ENCODE peak calls at places on chromosome 5, in seven cellular contexts. Q is uterus, M is body of pancreas, H is endothelial cell of umbilical vein, L is IMR-90, X is A549, A is spleen. V is an unnamed sample.

GRCh38 chr5:14588758-14589543 is 7.4 kb downstream of the OTULINL start:
- DNase-seq in Q (no peak), M (peak; percentile 42), H (no peak), L (no peak), X (no peak), A (no peak), V (no peak)

GRCh38 chr5:31671339-31671741 is 32.4 kb downstream of the PDZD2 start:
- DNase-seq in Q (no peak), M (no peak), H (no peak), L (no peak), X (no peak), A (no peak), V (no peak)

GRCh38 chr5:31921852-31922305 is 252.2 kb downstream of the GOLPH3 start:
- DNase-seq in Q (no peak), M (no peak), H (no peak), L (peak; percentile 49), X (no peak), A (no peak), V (no peak)

GRCh38 chr5:116437922-116438578 is 136.6 kb downstream of the SEMA6A start:
- DNase-seq in Q (no peak), M (no peak), H (no peak), L (no peak), X (no peak), A (no peak), V (no peak)

GRCh38 chr5:134171972-134172371 is 4.8 kb downstream of the SKP1 start:
- DNase-seq in Q (no peak), M (no peak), H (no peak), L (no peak), X (no peak), A (no peak), V (no peak)

GRCh38 chr5:91487420-91487819 is 104.3 kb upstream of the ARRDC3 start:
- DNase-seq in Q (no peak), M (no peak), H (no peak), L (no peak), X (no peak), A (no peak), V (no peak)

GRCh38 chr5:56545016-56545415 is 270.3 kb upstream of the MAP3K1 start:
- DNase-seq in Q (no peak), M (no peak), H (no peak), L (peak; percentile 69), X (no peak), A (no peak), V (no peak)

GRCh38 chr5:178205010-178205748 is 846 bp downstream of the HNRNPAB start:
- DNase-seq in Q (peak; percentile 75), M (peak; percentile 80), H (peak; percentile 53), L (peak; percentile 62), X (peak; percentile 82), A (peak; percentile 95), V (peak; percentile 72)

GRCh38 chr5:168884040-168884439 is 304.9 kb upstream of the PANK3 start:
- DNase-seq in Q (no peak), M (no peak), H (no peak), L (no peak), X (no peak), A (no peak), V (no peak)

GRCh38 chr5:149406203-149406978 is 27.3 kb upstream of the IL17B start:
- DNase-seq in Q (peak; percentile 94), M (no peak), H (no peak), L (peak; percentile 94), X (no peak), A (no peak), V (no peak)

GRCh38 chr5:42057254-42057690 is 132.2 kb downstream of the FBXO4 start:
- DNase-seq in Q (no peak), M (peak; percentile 54), H (peak; percentile 51), L (peak; percentile 25), X (peak; percentile 23), A (peak; percentile 56), V (no peak)

GRCh38 chr5:87150630-87151029 is 117.1 kb upstream of the RASA1 start:
- DNase-seq in Q (no peak), M (no peak), H (no peak), L (no peak), X (no peak), A (no peak), V (no peak)

GRCh38 chr5:57676228-57677098 is 193.9 kb upstream of the ACTBL2 start:
- DNase-seq in Q (no peak), M (no peak), H (peak; percentile 54), L (peak; percentile 76), X (no peak), A (no peak), V (no peak)

GRCh38 chr5:127072861-127073846 is at the start of gene C5orf63:
- DNase-seq in Q (peak; percentile 64), M (peak; percentile 67), H (peak; percentile 45), L (peak; percentile 10), X (peak; percentile 61), A (peak; percentile 95), V (peak; percentile 32)
- TF ChIP-seq POLR2A in Q (no peak), M (peak; percentile 58), H (peak; percentile 41), L (no peak), X (peak; percentile 74), A (no peak), V (no peak)

GRCh38 chr5:145834917-145835838 is at the start of gene PRELID2:
- DNase-seq in Q (peak; percentile 87), M (peak; percentile 93), H (peak; percentile 87), L (peak; percentile 84), X (peak; percentile 61), A (peak; percentile 92), V (peak; percentile 77)
- H3K27ac ChIP-seq in Q (peak within 1 kb of the TSS; percentile 74), M (peak within 1 kb of the TSS; percentile 87), H (peak within 1 kb of the TSS; percentile 65), L (peak within 1 kb of the TSS; percentile 13), X (peak within 1 kb of the TSS; percentile 80), A (peak within 1 kb of the TSS; percentile 75), V (peak within 1 kb of the TSS; percentile 64)

DNA sequence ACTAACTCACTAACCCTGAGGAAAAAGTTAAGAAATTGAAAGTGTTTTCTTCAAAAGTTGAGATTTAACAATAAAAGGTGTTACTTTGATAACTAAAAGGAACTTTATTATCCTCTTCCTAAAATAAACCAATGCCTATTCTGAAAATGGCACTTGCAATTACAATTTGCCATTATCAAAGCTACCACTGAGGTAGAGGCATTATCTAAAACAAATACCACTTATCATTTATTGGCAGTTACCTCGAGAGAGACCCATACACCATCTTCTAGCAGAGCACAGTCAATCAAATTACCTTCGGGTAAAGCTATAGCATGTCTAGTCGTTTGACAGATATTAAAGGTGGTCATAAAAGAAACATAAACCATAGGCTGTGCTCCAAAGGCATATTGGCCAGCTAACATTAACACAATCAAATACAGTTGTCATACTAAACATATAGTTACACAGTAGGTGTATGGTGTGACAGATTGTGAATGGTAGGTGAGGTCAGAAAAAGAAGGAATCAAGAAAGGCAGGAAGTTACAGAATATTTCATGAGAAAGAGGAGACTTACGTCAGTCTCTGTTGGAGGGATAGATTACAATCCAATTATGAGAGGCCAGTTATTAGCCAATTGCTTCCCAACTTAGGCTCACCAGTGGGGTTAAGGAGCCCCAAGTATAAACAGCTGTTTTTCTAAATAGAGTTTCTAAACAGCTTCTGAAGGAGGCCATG is 56.3 kb downstream of the VCAN start:
- DNase-seq in Q (no peak), M (no peak), H (no peak), L (no peak), X (no peak), A (no peak), V (no peak)
- TF ChIP-seq POLR2A in Q (no peak), M (no peak), H (no peak), L (no peak), X (no peak), A (no peak), V (no peak)

GRCh38 chr5:120538149-120538548 is 74.0 kb downstream of the PRR16 start:
- DNase-seq in Q (no peak), M (no peak), H (no peak), L (peak; percentile 90), X (no peak), A (no peak), V (no peak)
- H3K27ac ChIP-seq in Q (no peak overlapping the region), M (no peak overlapping the region), H (no peak overlapping the region), L (no peak overlapping the region), X (no peak overlapping the region), A (no peak overlapping the region), V (no peak overlapping the region)

GRCh38 chr5:173689713-173690360 is 73.4 kb upstream of the BOD1 start:
- DNase-seq in Q (no peak), M (peak; percentile 76), H (peak; percentile 51), L (no peak), X (peak; percentile 88), A (no peak), V (no peak)
- TF ChIP-seq POLR2A in Q (no peak), M (peak; percentile 39), H (no peak), L (no peak), X (no peak), A (no peak), V (no peak)

GRCh38 chr5:78543916-78544315 is 104.7 kb downstream of the LHFPL2 start:
- DNase-seq in Q (no peak), M (no peak), H (no peak), L (no peak), X (no peak), A (no peak), V (no peak)

GRCh38 chr5:78544531-78545200 is 103.9 kb downstream of the LHFPL2 start:
- DNase-seq in Q (peak; percentile 57), M (no peak), H (no peak), L (peak; percentile 85), X (no peak), A (no peak), V (no peak)

GRCh38 chr5:78542321-78542840 is 106.2 kb downstream of the LHFPL2 start:
- DNase-seq in Q (no peak), M (no peak), H (no peak), L (no peak), X (no peak), A (no peak), V (no peak)

GRCh38 chr5:78545406-78545805 is 103.2 kb downstream of the LHFPL2 start:
- DNase-seq in Q (no peak), M (no peak), H (no peak), L (no peak), X (no peak), A (no peak), V (no peak)

GRCh38 chr5:78543292-78543691 is 105.3 kb downstream of the LHFPL2 start:
- DNase-seq in Q (no peak), M (no peak), H (no peak), L (no peak), X (no peak), A (no peak), V (no peak)
- H3K27ac ChIP-seq in Q (no peak overlapping the region), M (no peak overlapping the region), H (no peak overlapping the region), L (no peak overlapping the region), X (no peak overlapping the region), A (no peak overlapping the region), V (no peak overlapping the region)